ENCODE peak calls at places on chromosomes 2 and 18, in eight cellular contexts. One of them, this sample, is unnamed.

GRCh38 chr2:158797963-158798700 is 3.0 kb downstream of the DAPL1 start:
- DNase-seq in AG10803: no peak
- DNase-seq in fibroblast of pulmonary artery: no peak
- DNase-seq in K562: no peak
- DNase-seq in lung: no peak
- DNase-seq in GM06990: no peak
- DNase-seq in OCI-LY7: no peak
- DNase-seq in lower lobe of right lung: no peak
- DNase-seq in this sample: peak; percentile 27

GRCh38 chr2:219551863-219552381 is 8.1 kb downstream of the TMEM198 start:
- DNase-seq in AG10803: no peak
- DNase-seq in fibroblast of pulmonary artery: no peak
- DNase-seq in K562: no peak
- DNase-seq in lung: no peak
- DNase-seq in GM06990: peak; percentile 36
- DNase-seq in OCI-LY7: no peak
- DNase-seq in lower lobe of right lung: no peak
- DNase-seq in this sample: no peak

GRCh38 chr2:128187032-128187654 is 96.1 kb downstream of the UGGT1 start:
- DNase-seq in AG10803: peak; percentile 70
- DNase-seq in fibroblast of pulmonary artery: peak; percentile 83
- DNase-seq in K562: no peak
- DNase-seq in lung: no peak
- DNase-seq in GM06990: no peak
- DNase-seq in OCI-LY7: no peak
- DNase-seq in lower lobe of right lung: no peak
- DNase-seq in this sample: peak; percentile 38

GRCh38 chr2:236828002-236828401 is 257.7 kb upstream of the COPS8 start:
- DNase-seq in AG10803: no peak
- DNase-seq in fibroblast of pulmonary artery: peak; percentile 20
- DNase-seq in K562: no peak
- DNase-seq in lung: no peak
- DNase-seq in GM06990: no peak
- DNase-seq in OCI-LY7: no peak
- DNase-seq in lower lobe of right lung: no peak
- DNase-seq in this sample: no peak

GRCh38 chr2:221571391-221572179 is 519 bp downstream of the EPHA4 start:
- DNase-seq in AG10803: peak; percentile 32
- DNase-seq in fibroblast of pulmonary artery: peak; percentile 38
- DNase-seq in K562: no peak
- DNase-seq in lung: no peak
- DNase-seq in GM06990: peak; percentile 28
- DNase-seq in OCI-LY7: no peak
- DNase-seq in lower lobe of right lung: peak; percentile 55
- DNase-seq in this sample: peak; percentile 24

GRCh38 chr2:84879595-84880394 is 1.1 kb downstream of the TRABD2A start:
- DNase-seq in AG10803: no peak
- DNase-seq in fibroblast of pulmonary artery: no peak
- DNase-seq in K562: no peak
- DNase-seq in lung: no peak
- DNase-seq in GM06990: peak; percentile 45
- DNase-seq in OCI-LY7: peak; percentile 28
- DNase-seq in lower lobe of right lung: no peak
- DNase-seq in this sample: no peak

GRCh38 chr2:73043279-73043678 is 28.2 kb downstream of the SFXN5 start:
- DNase-seq in AG10803: no peak
- DNase-seq in fibroblast of pulmonary artery: no peak
- DNase-seq in K562: no peak
- DNase-seq in lung: no peak
- DNase-seq in GM06990: no peak
- DNase-seq in OCI-LY7: no peak
- DNase-seq in lower lobe of right lung: no peak
- DNase-seq in this sample: no peak

GRCh38 chr2:173124441-173124840 is 48.8 kb downstream of the MAP3K20 start:
- DNase-seq in AG10803: peak; percentile 59
- DNase-seq in fibroblast of pulmonary artery: peak; percentile 24
- DNase-seq in K562: no peak
- DNase-seq in lung: no peak
- DNase-seq in GM06990: no peak
- DNase-seq in OCI-LY7: no peak
- DNase-seq in lower lobe of right lung: no peak
- DNase-seq in this sample: peak; percentile 36

GRCh38 chr2:233319256-233319655 is 11.6 kb downstream of the SAG start:
- DNase-seq in AG10803: no peak
- DNase-seq in fibroblast of pulmonary artery: no peak
- DNase-seq in K562: no peak
- DNase-seq in lung: no peak
- DNase-seq in GM06990: no peak
- DNase-seq in OCI-LY7: no peak
- DNase-seq in lower lobe of right lung: no peak
- DNase-seq in this sample: no peak

GRCh38 chr18:41992066-41992465 is 37.0 kb downstream of the PIK3C3 start:
- DNase-seq in AG10803: peak; percentile 8
- DNase-seq in fibroblast of pulmonary artery: peak; percentile 7
- DNase-seq in K562: no peak
- DNase-seq in lung: no peak
- DNase-seq in GM06990: peak; percentile 18
- DNase-seq in OCI-LY7: no peak
- DNase-seq in lower lobe of right lung: no peak
- DNase-seq in this sample: no peak

GRCh38 chr2:113273031-113273551 is 5.6 kb downstream of the PAX8 start:
- DNase-seq in AG10803: peak; percentile 18
- DNase-seq in fibroblast of pulmonary artery: no peak
- DNase-seq in K562: peak; percentile 23
- DNase-seq in lung: no peak
- DNase-seq in GM06990: no peak
- DNase-seq in OCI-LY7: peak; percentile 35
- DNase-seq in lower lobe of right lung: no peak
- DNase-seq in this sample: peak; percentile 18

GRCh38 chr2:207337234-207338219 is 171.8 kb upstream of the KLF7 start:
- DNase-seq in AG10803: no peak
- DNase-seq in fibroblast of pulmonary artery: peak; percentile 41
- DNase-seq in K562: peak; percentile 49
- DNase-seq in lung: no peak
- DNase-seq in GM06990: no peak
- DNase-seq in OCI-LY7: no peak
- DNase-seq in lower lobe of right lung: no peak
- DNase-seq in this sample: no peak

GRCh38 chr18:68721681-68722583 is 7.0 kb upstream of the TMX3 start:
- DNase-seq in AG10803: no peak
- DNase-seq in fibroblast of pulmonary artery: no peak
- DNase-seq in K562: no peak
- DNase-seq in lung: no peak
- DNase-seq in GM06990: peak; percentile 20
- DNase-seq in OCI-LY7: no peak
- DNase-seq in lower lobe of right lung: no peak
- DNase-seq in this sample: no peak

GRCh38 chr18:60018801-60019462 is 119.1 kb downstream of the PMAIP1 start:
- DNase-seq in AG10803: peak; percentile 49
- DNase-seq in fibroblast of pulmonary artery: peak; percentile 26
- DNase-seq in K562: no peak
- DNase-seq in lung: no peak
- DNase-seq in GM06990: no peak
- DNase-seq in OCI-LY7: no peak
- DNase-seq in lower lobe of right lung: no peak
- DNase-seq in this sample: peak; percentile 50

GRCh38 chr2:37189452-37190153 is 1.1 kb upstream of the SULT6B1 start:
- DNase-seq in AG10803: peak; percentile 82
- DNase-seq in fibroblast of pulmonary artery: peak; percentile 83
- DNase-seq in K562: peak; percentile 31
- DNase-seq in lung: no peak
- DNase-seq in GM06990: no peak
- DNase-seq in OCI-LY7: no peak
- DNase-seq in lower lobe of right lung: no peak
- DNase-seq in this sample: peak; percentile 92

GRCh38 chr18:37571266-37571665 is 5.7 kb upstream of the CELF4 start:
- DNase-seq in AG10803: no peak
- DNase-seq in fibroblast of pulmonary artery: no peak
- DNase-seq in K562: no peak
- DNase-seq in lung: no peak
- DNase-seq in GM06990: no peak
- DNase-seq in OCI-LY7: no peak
- DNase-seq in lower lobe of right lung: no peak
- DNase-seq in this sample: no peak

DNA sequence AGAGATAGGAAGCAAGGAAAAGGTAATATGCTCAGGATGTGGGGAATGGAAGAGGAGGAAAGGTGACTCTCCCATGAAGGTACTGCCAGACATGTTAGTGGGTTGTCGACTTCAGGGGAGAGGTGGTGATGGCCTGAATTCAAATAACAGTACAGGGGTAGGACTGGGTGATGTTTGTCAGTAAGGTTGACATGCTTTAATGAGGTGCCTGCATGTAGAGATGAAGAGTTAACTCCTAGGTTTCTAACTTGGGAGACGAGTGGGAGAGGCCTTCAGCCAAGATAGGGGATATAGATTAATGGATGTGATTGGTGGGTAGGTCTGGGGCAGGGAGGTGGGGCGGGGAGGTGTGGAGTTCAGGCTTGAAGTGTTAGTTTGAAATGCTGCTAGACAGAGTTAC is 2.6 kb downstream of the NAPG start:
- DNase-seq in AG10803: no peak
- DNase-seq in fibroblast of pulmonary artery: no peak
- DNase-seq in K562: peak; percentile 70
- DNase-seq in lung: no peak
- DNase-seq in GM06990: no peak
- DNase-seq in OCI-LY7: no peak
- DNase-seq in lower lobe of right lung: no peak
- DNase-seq in this sample: no peak
- H3K4me3 ChIP-seq in AG10803: no peak overlapping the region
- H3K4me3 ChIP-seq in fibroblast of pulmonary artery: no peak overlapping the region
- H3K4me3 ChIP-seq in K562: no peak overlapping the region
- H3K4me3 ChIP-seq in lung: no peak overlapping the region
- H3K4me3 ChIP-seq in GM06990: no peak overlapping the region
- H3K4me3 ChIP-seq in OCI-LY7: peak overlapping the region; percentile 22
- H3K4me3 ChIP-seq in lower lobe of right lung: no peak overlapping the region
- H3K4me3 ChIP-seq in this sample: no peak overlapping the region

GRCh38 chr2:58107803-58108710 is 61.5 kb downstream of the VRK2 start:
- DNase-seq in AG10803: peak; percentile 91
- DNase-seq in fibroblast of pulmonary artery: peak; percentile 91
- DNase-seq in K562: no peak
- DNase-seq in lung: no peak
- DNase-seq in GM06990: no peak
- DNase-seq in OCI-LY7: no peak
- DNase-seq in lower lobe of right lung: no peak
- DNase-seq in this sample: peak; percentile 80
- TF ChIP-seq CTCF in AG10803: no peak
- TF ChIP-seq CTCF in fibroblast of pulmonary artery: no peak
- TF ChIP-seq CTCF in K562: no peak
- TF ChIP-seq CTCF in lung: no peak
- TF ChIP-seq CTCF in GM06990: no peak
- TF ChIP-seq CTCF in OCI-LY7: no peak
- TF ChIP-seq CTCF in lower lobe of right lung: no peak
- TF ChIP-seq CTCF in this sample: no peak

GRCh38 chr18:55763298-55763697 is 175.3 kb upstream of the TCF4 start:
- DNase-seq in AG10803: peak; percentile 50
- DNase-seq in fibroblast of pulmonary artery: no peak
- DNase-seq in K562: no peak
- DNase-seq in lung: no peak
- DNase-seq in GM06990: no peak
- DNase-seq in OCI-LY7: no peak
- DNase-seq in lower lobe of right lung: no peak
- DNase-seq in this sample: no peak
- H3K4me3 ChIP-seq in AG10803: no peak overlapping the region
- H3K4me3 ChIP-seq in fibroblast of pulmonary artery: no peak overlapping the region
- H3K4me3 ChIP-seq in K562: no peak overlapping the region
- H3K4me3 ChIP-seq in lung: no peak overlapping the region
- H3K4me3 ChIP-seq in GM06990: no peak overlapping the region
- H3K4me3 ChIP-seq in OCI-LY7: no peak overlapping the region
- H3K4me3 ChIP-seq in lower lobe of right lung: no peak overlapping the region
- H3K4me3 ChIP-seq in this sample: no peak overlapping the region

GRCh38 chr2:171317492-171318125 is 116.2 kb downstream of the METTL8 start:
- DNase-seq in AG10803: no peak
- DNase-seq in fibroblast of pulmonary artery: no peak
- DNase-seq in K562: no peak
- DNase-seq in lung: no peak
- DNase-seq in GM06990: peak; percentile 82
- DNase-seq in OCI-LY7: peak; percentile 95
- DNase-seq in lower lobe of right lung: no peak
- DNase-seq in this sample: no peak
- TF ChIP-seq CTCF in AG10803: no peak
- TF ChIP-seq CTCF in fibroblast of pulmonary artery: no peak
- TF ChIP-seq CTCF in K562: no peak
- TF ChIP-seq CTCF in lung: no peak
- TF ChIP-seq CTCF in GM06990: no peak
- TF ChIP-seq CTCF in OCI-LY7: no peak
- TF ChIP-seq CTCF in lower lobe of right lung: no peak
- TF ChIP-seq CTCF in this sample: no peak

GRCh38 chr18:55355220-55355619 is 232.8 kb downstream of the TCF4 start:
- DNase-seq in AG10803: no peak
- DNase-seq in fibroblast of pulmonary artery: no peak
- DNase-seq in K562: no peak
- DNase-seq in lung: no peak
- DNase-seq in GM06990: no peak
- DNase-seq in OCI-LY7: no peak
- DNase-seq in lower lobe of right lung: no peak
- DNase-seq in this sample: no peak
- H3K4me3 ChIP-seq in AG10803: no peak overlapping the region
- H3K4me3 ChIP-seq in fibroblast of pulmonary artery: no peak overlapping the region
- H3K4me3 ChIP-seq in K562: no peak overlapping the region
- H3K4me3 ChIP-seq in lung: no peak overlapping the region
- H3K4me3 ChIP-seq in GM06990: no peak overlapping the region
- H3K4me3 ChIP-seq in OCI-LY7: no peak overlapping the region
- H3K4me3 ChIP-seq in lower lobe of right lung: no peak overlapping the region
- H3K4me3 ChIP-seq in this sample: no peak overlapping the region

GRCh38 chr18:72541871-72542690 is 2.1 kb downstream of the CBLN2 start:
- DNase-seq in AG10803: no peak
- DNase-seq in fibroblast of pulmonary artery: no peak
- DNase-seq in K562: no peak
- DNase-seq in lung: no peak
- DNase-seq in GM06990: peak; percentile 3
- DNase-seq in OCI-LY7: no peak
- DNase-seq in lower lobe of right lung: no peak
- DNase-seq in this sample: peak; percentile 17
- TF ChIP-seq CTCF in AG10803: no peak
- TF ChIP-seq CTCF in fibroblast of pulmonary artery: no peak
- TF ChIP-seq CTCF in K562: peak; percentile 32
- TF ChIP-seq CTCF in lung: no peak
- TF ChIP-seq CTCF in GM06990: no peak
- TF ChIP-seq CTCF in OCI-LY7: no peak
- TF ChIP-seq CTCF in lower lobe of right lung: no peak
- TF ChIP-seq CTCF in this sample: no peak

GRCh38 chr2:15911686-15912085 is 28.7 kb upstream of the MYCN start:
- DNase-seq in AG10803: no peak
- DNase-seq in fibroblast of pulmonary artery: no peak
- DNase-seq in K562: no peak
- DNase-seq in lung: no peak
- DNase-seq in GM06990: no peak
- DNase-seq in OCI-LY7: no peak
- DNase-seq in lower lobe of right lung: no peak
- DNase-seq in this sample: no peak
- H3K4me3 ChIP-seq in AG10803: no peak overlapping the region
- H3K4me3 ChIP-seq in fibroblast of pulmonary artery: no peak overlapping the region
- H3K4me3 ChIP-seq in K562: no peak overlapping the region
- H3K4me3 ChIP-seq in lung: no peak overlapping the region
- H3K4me3 ChIP-seq in GM06990: no peak overlapping the region
- H3K4me3 ChIP-seq in OCI-LY7: no peak overlapping the region
- H3K4me3 ChIP-seq in lower lobe of right lung: no peak overlapping the region
- H3K4me3 ChIP-seq in this sample: no peak overlapping the region

This sample was measured in foreskin fibroblast.